ENCODE peak calls at places on chromosome 7, in five cellular contexts. H is heart right ventricle, P is activated B cell treated with CpG ODN at 0.5 μM for 24 hours, L is AG09309, G is type B pancreatic cell. F is an unnamed sample.

GRCh38 chr7:13538669-13539068 is 450.8 kb downstream of the ETV1 start:
- DNase-seq in H (no peak), P (no peak), L (no peak), G (no peak), F (no peak)

GRCh38 chr7:115274-115911 is 77.0 kb upstream of the FAM20C start:
- DNase-seq in H (no peak), P (no peak), L (no peak), G (no peak), F (no peak)

GRCh38 chr7:80635533-80635932 is 2.9 kb upstream of the CD36 start:
- DNase-seq in H (no peak), P (no peak), L (peak), G (no peak), F (no peak)

GRCh38 chr7:144738708-144739314 is 97.0 kb downstream of the TPK1 start:
- DNase-seq in H (no peak), P (no peak), L (no peak), G (no peak), F (no peak)

GRCh38 chr7:121480566-121481335 is 84.6 kb upstream of the FAM3C start:
- DNase-seq in H (no peak), P (no peak), L (no peak), G (no peak), F (no peak)

GRCh38 chr7:77525231-77525630 is 11.9 kb upstream of the PTPN12 start:
- DNase-seq in H (no peak), P (no peak), L (no peak), G (no peak), F (no peak)

GRCh38 chr7:105654095-105654686 is 72.9 kb upstream of the EFCAB10 start:
- DNase-seq in H (no peak), P (no peak), L (no peak), G (no peak), F (no peak)

GRCh38 chr7:157516911-157517781 is 180.3 kb downstream of the DNAJB6 start:
- DNase-seq in H (no peak), P (no peak), L (no peak), G (no peak), F (no peak)

GRCh38 chr7:42091461-42092229 is 145.4 kb downstream of the GLI3 start:
- DNase-seq in H (no peak), P (no peak), L (no peak), G (no peak), F (no peak)

GRCh38 chr7:85074016-85074415 is 112.8 kb downstream of the SEMA3D start:
- DNase-seq in H (no peak), P (no peak), L (no peak), G (no peak), F (no peak)

GRCh38 chr7:27242046-27242579 is 489 bp upstream of the EVX1 start:
- DNase-seq in H (no peak), P (no peak), L (no peak), G (no peak), F (no peak)

GRCh38 chr7:24337180-24337579 is 53.2 kb downstream of the NPY start:
- DNase-seq in H (no peak), P (no peak), L (no peak), G (no peak), F (no peak)

GRCh38 chr7:28580626-28581025 is 168.3 kb downstream of the CREB5 start:
- DNase-seq in H (no peak), P (no peak), L (no peak), G (no peak), F (no peak)

GRCh38 chr7:72405389-72405788 is 6.7 kb downstream of the CALN1 start:
- DNase-seq in H (no peak), P (no peak), L (no peak), G (no peak), F (no peak)

GRCh38 chr7:15288746-15289145 is 273.1 kb downstream of the AGMO start:
- DNase-seq in H (no peak), P (no peak), L (no peak), G (no peak), F (no peak)

GRCh38 chr7:152363798-152364197 is 72.0 kb downstream of the KMT2C start:
- DNase-seq in H (no peak), P (no peak), L (no peak), G (no peak), F (no peak)

GRCh38 chr7:17633099-17633498 is 307.2 kb downstream of the SNX13 start:
- DNase-seq in H (no peak), P (no peak), L (no peak), G (no peak), F (no peak)

GRCh38 chr7:130486963-130487324 is 4.9 kb upstream of the MEST start:
- DNase-seq in H (no peak), P (no peak), L (no peak), G (no peak), F (no peak)

GRCh38 chr7:31171216-31171750 is 119.2 kb downstream of the ADCYAP1R1 start:
- DNase-seq in H (no peak), P (no peak), L (no peak), G (no peak), F (no peak)

GRCh38 chr7:142711196-142711595 is 38.1 kb upstream of the PRSS1 start:
- DNase-seq in H (no peak), P (no peak), L (no peak), G (no peak), F (no peak)
- TF ChIP-seq CTCF in H (no peak), P (no peak), L (no peak), G (no peak), F (no peak)

GRCh38 chr7:39414669-39415035 is 151.6 kb upstream of the YAE1 start:
- DNase-seq in H (no peak), P (no peak), L (no peak), G (no peak), F (no peak)
- TF ChIP-seq CTCF in H (no peak), P (no peak), L (no peak), G (no peak), F (no peak)

GRCh38 chr7:155545348-155545747 is 1.0 kb downstream of the CNPY1 start:
- DNase-seq in H (no peak), P (no peak), L (no peak), G (no peak), F (no peak)
- TF ChIP-seq CTCF in H (no peak), P (no peak), L (no peak), G (peak), F (no peak)

GRCh38 chr7:55884321-55884720 is 2.9 kb upstream of the ZNF713 start:
- DNase-seq in H (no peak), P (no peak), L (no peak), G (no peak), F (no peak)

GRCh38 chr7:55887786-55888185 is 530 bp downstream of the ZNF713 start:
- DNase-seq in H (no peak), P (no peak), L (no peak), G (no peak), F (no peak)
- TF ChIP-seq CTCF in H (no peak), P (no peak), L (no peak), G (no peak), F (no peak)

DNA sequence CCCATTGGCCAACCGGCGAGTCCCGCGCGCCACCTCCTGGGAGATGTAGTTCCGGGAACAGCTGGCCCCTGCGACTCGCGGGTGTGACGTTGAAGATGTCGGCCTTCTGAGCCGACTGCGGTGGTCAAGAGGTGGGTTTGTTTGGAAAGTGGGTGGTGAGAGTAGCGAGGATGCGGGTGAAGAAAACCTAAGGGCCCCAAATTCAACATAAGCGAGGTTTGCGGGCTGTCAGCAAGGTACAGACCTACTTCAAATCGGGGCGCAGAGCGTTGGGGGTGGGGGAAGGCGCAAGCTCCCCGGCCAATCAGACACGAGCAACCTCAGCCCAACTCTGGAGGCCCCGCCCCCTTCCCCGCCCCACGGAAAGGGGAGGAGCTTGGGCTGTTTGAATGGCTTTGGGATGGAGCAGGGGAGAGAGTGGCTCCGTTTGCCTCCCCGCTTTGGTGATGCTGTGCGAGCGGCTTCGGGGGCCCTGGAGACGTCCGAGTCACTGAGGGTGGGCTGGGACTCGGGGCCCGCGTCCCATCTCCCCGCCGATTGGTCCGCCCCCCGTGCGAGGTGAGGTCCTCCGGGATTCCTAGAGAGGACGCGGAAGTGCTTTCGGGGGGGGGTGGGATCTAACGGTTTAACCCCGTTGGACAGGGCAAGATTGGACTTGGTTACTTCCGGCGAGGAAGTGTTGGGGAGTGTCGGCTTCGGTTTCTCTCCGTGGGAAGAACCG is at the start of gene ZKSCAN5:
- DNase-seq in H (peak), P (peak), L (peak), G (peak), F (peak)
- TF ChIP-seq CTCF in H (no peak), P (no peak), L (no peak), G (no peak), F (no peak)

GRCh38 chr7:116173051-116174028 is 37.0 kb upstream of the TES start:
- DNase-seq in H (no peak), P (no peak), L (no peak), G (no peak), F (peak)
- TF ChIP-seq CTCF in H (peak), P (no peak), L (peak), G (peak), F (peak)